ENCODE peak calls at places on chromosomes 4 and X, in six cellular contexts. R is hippocampal formation, O is NCI-H1092 treated with DMSO at 0.1 percent for 48 hours, D is IMR-90, I is upper lobe of left lung, F is EH. K is an unnamed sample.

GRCh38 chr4:1521821-1522361 is 115.6 kb upstream of the NKX1-1 start:
- DNase-seq in R (no peak), O (no peak), D (no peak), I (no peak), F (no peak), K (no peak)

GRCh38 chr4:73205482-73205881 is 53.1 kb downstream of the ANKRD17 start:
- DNase-seq in R (no peak), O (no peak), D (no peak), I (no peak), F (no peak), K (no peak)

GRCh38 chr4:182854466-182854865 is 62.7 kb downstream of the DCTD start:
- DNase-seq in R (no peak), O (no peak), D (no peak), I (no peak), F (no peak), K (no peak)

GRCh38 chr4:190020790-190021717 is 6.0 kb downstream of the FRG2 start:
- DNase-seq in R (no peak), O (no peak), D (peak), I (peak), F (peak), K (no peak)

GRCh38 chrX:153818571-153819397 is 11.6 kb downstream of the PDZD4 start:
- DNase-seq in R (no peak), O (peak), D (no peak), I (no peak), F (peak), K (no peak)

GRCh38 chrX:141405878-141406492 is 163.7 kb upstream of the SPANXC start:
- DNase-seq in R (no peak), O (no peak), D (peak), I (no peak), F (peak), K (peak)

GRCh38 chr4:174222266-174222872 is 61.1 kb downstream of the FBXO8 start:
- DNase-seq in R (no peak), O (peak), D (peak), I (no peak), F (peak), K (no peak)

GRCh38 chr4:67288964-67289363 is 256.3 kb downstream of the CENPC start:
- DNase-seq in R (no peak), O (peak), D (no peak), I (no peak), F (peak), K (no peak)

GRCh38 chr4:145492376-145492775 is 10.7 kb downstream of the SMAD1 start:
- DNase-seq in R (no peak), O (no peak), D (no peak), I (no peak), F (no peak), K (no peak)

GRCh38 chr4:1804638-1805492 is 11.8 kb downstream of the FGFR3 start:
- DNase-seq in R (no peak), O (no peak), D (no peak), I (no peak), F (no peak), K (no peak)

GRCh38 chrX:48090123-48090522 is 18.7 kb upstream of the ZNF630 start:
- DNase-seq in R (no peak), O (no peak), D (no peak), I (no peak), F (no peak), K (no peak)

GRCh38 chr4:70591955-70592582 is at the start of gene AMBN:
- DNase-seq in R (no peak), O (no peak), D (no peak), I (no peak), F (no peak), K (no peak)

GRCh38 chr4:82780398-82781231 is 18.0 kb downstream of the SCD5 start:
- DNase-seq in R (no peak), O (peak), D (peak), I (peak), F (peak), K (no peak)

GRCh38 chr4:47465008-47465407 is 1.5 kb upstream of the COMMD8 start:
- DNase-seq in R (no peak), O (no peak), D (no peak), I (no peak), F (no peak), K (no peak)

GRCh38 chrX:121322159-121322558 is 274.7 kb downstream of the GLUD2 start:
- DNase-seq in R (no peak), O (no peak), D (no peak), I (no peak), F (no peak), K (no peak)

GRCh38 chr4:26413595-26413994 is 76.7 kb downstream of the CCKAR start:
- DNase-seq in R (no peak), O (no peak), D (no peak), I (no peak), F (no peak), K (no peak)

GRCh38 chr4:70863099-70863790 is 23.6 kb upstream of the GRSF1 start:
- DNase-seq in R (no peak), O (no peak), D (no peak), I (no peak), F (peak), K (no peak)

K was measured in AG09319.